ENCODE peak calls at places on chromosome 3, in four cellular contexts. M is body of pancreas; R is A549; Q is activated CD8-positive, alpha-beta memory T cell treated with anti-CD3 and anti-CD28 coated beads for 24 hours. U is an unnamed sample.
A peak's percentile ranks its signal among the peaks of the same experiment; 100 is the strongest.

GRCh38 chr3:10983219-10983916 is 9.2 kb upstream of the SLC6A1 start:
- DNase-seq in M (peak; percentile 45), Q (no peak), R (peak; percentile 87), U (peak; percentile 52)

GRCh38 chr3:132556467-132557159 is 40.5 kb upstream of the ACKR4 start:
- DNase-seq in Q (no peak), M (peak; percentile 22), R (no peak), U (no peak)

GRCh38 chr3:152359385-152360248 is 90.9 kb downstream of the MBNL1 start:
- DNase-seq in Q (no peak), R (no peak), M (no peak), U (no peak)

GRCh38 chr3:8733332-8734094 is at the start of gene CAV3:
- DNase-seq in M (no peak), Q (no peak), R (no peak), U (no peak)

GRCh38 chr3:107833046-107833445 is 257.8 kb downstream of the CD47 start:
- DNase-seq in R (no peak), Q (no peak), M (no peak), U (no peak)

GRCh38 chr3:185983495-185984141 is 45.8 kb upstream of the TRA2B start:
- DNase-seq in Q (peak; percentile 84), R (peak; percentile 61), M (peak; percentile 84), U (peak; percentile 65)

GRCh38 chr3:2765002-2765579 is 345.1 kb downstream of the IL5RA start:
- DNase-seq in Q (no peak), R (no peak), M (no peak), U (no peak)

GRCh38 chr3:156150434-156151066 is 30.2 kb downstream of the KCNAB1 start:
- DNase-seq in M (peak; percentile 68), R (peak; percentile 29), Q (peak; percentile 63), U (peak; percentile 68)

GRCh38 chr3:147380271-147380995 is 25.9 kb downstream of the ZIC4 start:
- DNase-seq in Q (no peak), M (no peak), R (no peak), U (no peak)